ENCODE peak calls at places on chromosomes 12 and 14, in eight cellular contexts. K, R, A, Y, B, X, V and H are unnamed samples.

GRCh38 chr12:76694369-76694768 is 69.5 kb upstream of the ZDHHC17 start:
- DNase-seq in A (no peak), B (no peak), X (no peak), V (no peak), Y (no peak), K (no peak), R (no peak), H (no peak)

GRCh38 chr12:94977766-94978468 is 25.6 kb downstream of the NDUFA12 start:
- DNase-seq in A (no peak), R (no peak), V (no peak), X (no peak), B (no peak), K (no peak), Y (no peak), H (no peak)

GRCh38 chr14:51650721-51651387 is 856 bp upstream of the FRMD6 start:
- DNase-seq in X (no peak), K (peak), Y (no peak), B (peak), V (peak), R (peak), A (no peak), H (no peak)

GRCh38 chr12:80679346-80680131 is 27.9 kb upstream of the MYF6 start:
- DNase-seq in Y (no peak), R (no peak), V (no peak), K (no peak), A (no peak), X (no peak), B (no peak), H (no peak)

GRCh38 chr14:68759017-68759569 is 33.8 kb downstream of the ZFP36L1 start:
- DNase-seq in B (no peak), Y (no peak), X (no peak), V (no peak), K (no peak), A (no peak), R (no peak), H (no peak)

GRCh38 chr14:30257946-30258661 is 300.9 kb upstream of the G2E3 start:
- DNase-seq in X (no peak), V (no peak), A (no peak), Y (no peak), B (no peak), K (no peak), R (no peak), H (no peak)

GRCh38 chr12:98869886-98870285 is 224.8 kb downstream of the APAF1 start:
- DNase-seq in R (no peak), A (no peak), X (no peak), K (no peak), B (no peak), V (no peak), Y (no peak), H (no peak)

GRCh38 chr14:68444449-68445168 is 348.3 kb downstream of the ZFP36L1 start:
- DNase-seq in R (no peak), V (no peak), K (peak), A (no peak), B (no peak), X (no peak), Y (peak), H (no peak)

GRCh38 chr14:80095623-80096022 is 115.7 kb downstream of the DIO2 start:
- DNase-seq in Y (peak), B (no peak), V (no peak), R (no peak), A (no peak), X (no peak), K (peak), H (no peak)

GRCh38 chr12:98453492-98453891 is 61.9 kb upstream of the TMPO start:
- DNase-seq in X (no peak), V (no peak), A (no peak), Y (no peak), B (no peak), R (no peak), K (no peak), H (no peak)

GRCh38 chr14:34951286-34951685 is 31.5 kb upstream of the SRP54 start:
- DNase-seq in X (no peak), K (peak), Y (peak), V (no peak), B (no peak), R (no peak), A (no peak), H (no peak)

GRCh38 chr14:64561631-64562030 is 11.9 kb downstream of the PPP1R36 start:
- DNase-seq in A (no peak), Y (no peak), X (no peak), K (no peak), R (no peak), B (no peak), V (no peak), H (no peak)

GRCh38 chr12:25689996-25690501 is 137.0 kb upstream of the LMNTD1 start:
- DNase-seq in K (peak), A (no peak), V (peak), X (no peak), R (no peak), B (no peak), Y (no peak), H (no peak)

GRCh38 chr14:105251920-105252319 is 3.6 kb downstream of the BTBD6 start:
- DNase-seq in B (no peak), K (no peak), V (no peak), A (no peak), R (no peak), X (no peak), Y (no peak), H (no peak)

GRCh38 chr12:1993341-1993740 is 10.9 kb downstream of the DCP1B start:
- DNase-seq in R (no peak), K (peak), B (no peak), Y (peak), V (no peak), A (peak), X (no peak), H (no peak)

GRCh38 chr14:52738409-52738808 is 8.4 kb downstream of the STYX start:
- DNase-seq in Y (no peak), K (no peak), V (no peak), B (no peak), A (no peak), R (no peak), X (no peak), H (no peak)

GRCh38 chr14:60658909-60659585 is 9.8 kb upstream of the SIX1 start:
- DNase-seq in A (no peak), X (no peak), B (peak), K (no peak), R (no peak), Y (peak), V (no peak), H (no peak)

GRCh38 chr14:78848234-78848820 is 678.2 kb downstream of the NRXN3 start:
- DNase-seq in V (peak), B (peak), A (peak), R (peak), K (peak), Y (peak), X (peak), H (peak)

GRCh38 chr12:4822572-4822971 is 87.1 kb upstream of the KCNA1 start:
- DNase-seq in R (no peak), X (no peak), A (no peak), B (no peak), K (no peak), Y (no peak), V (no peak), H (no peak)

GRCh38 chr12:49776413-49776812 is 35.1 kb downstream of the TMBIM6 start:
- DNase-seq in K (peak), V (peak), X (peak), A (peak), B (peak), R (peak), Y (peak), H (peak)

GRCh38 chr12:131122631-131123030 is 168.9 kb downstream of the ADGRD1 start:
- DNase-seq in V (no peak), K (no peak), Y (no peak), R (peak), A (no peak), B (no peak), X (no peak), H (no peak)
- H3K4me2 ChIP-seq in V (no peak), K (no peak), Y (no peak), R (no peak), A (no peak), B (no peak), X (no peak), H (no peak)

GRCh38 chr14:102317564-102318248 is 1.8 kb upstream of the ZNF839 start:
- DNase-seq in V (no peak), K (peak), Y (no peak), A (no peak), X (no peak), R (no peak), B (peak), H (peak)

GRCh38 chr14:102319351-102320032 is at the start of gene ZNF839:
- DNase-seq in K (peak), Y (peak), A (peak), B (peak), X (peak), V (peak), R (peak), H (peak)

GRCh38 chr14:102320033-102320660 is 601 bp downstream of the ZNF839 start:
- DNase-seq in B (peak), V (no peak), A (no peak), R (no peak), X (peak), Y (peak), K (peak), H (peak)

GRCh38 chr14:102316746-102317563 is 2.6 kb upstream of the ZNF839 start:
- DNase-seq in Y (peak), B (peak), V (peak), X (peak), K (peak), R (peak), A (peak), H (peak)

GRCh38 chr14:102318781-102319276 is 717 bp upstream of the ZNF839 start:
- DNase-seq in K (no peak), V (no peak), B (no peak), R (no peak), A (no peak), X (no peak), Y (no peak), H (peak)
- H3K27ac ChIP-seq in K (peak), V (peak), B (no peak), R (no peak), A (peak), X (no peak), Y (peak), H (peak)

DNA sequence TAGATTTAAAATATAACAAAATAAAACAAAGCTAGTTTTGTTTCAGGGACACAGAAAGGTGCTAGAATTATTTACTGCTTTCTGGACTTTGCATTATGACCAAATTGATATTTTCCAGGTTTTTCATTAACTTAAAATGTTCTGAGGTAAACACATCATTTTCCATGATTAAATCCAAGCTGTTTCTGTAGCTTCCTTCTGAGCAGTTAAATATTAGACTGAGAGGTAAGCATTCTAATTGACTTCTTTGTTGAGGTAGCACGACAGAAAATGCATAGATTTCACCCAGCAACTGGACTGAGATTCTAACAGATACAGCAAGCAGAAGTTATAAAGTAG is 98.3 kb downstream of the BMP4 start:
- DNase-seq in B (no peak), V (no peak), A (no peak), R (no peak), K (no peak), Y (no peak), X (no peak), H (no peak)
- H2AFZ ChIP-seq in B (no peak), V (no peak), A (no peak), R (no peak), K (no peak), Y (no peak), X (no peak), H (no peak)

GRCh38 chr12:6322352-6322751 is 11.9 kb downstream of the PLEKHG6 start:
- DNase-seq in V (no peak), Y (no peak), X (no peak), B (no peak), R (no peak), A (no peak), K (no peak), H (peak)

GRCh38 chr12:6323340-6323994 is 13.0 kb downstream of the PLEKHG6 start:
- DNase-seq in Y (peak), X (peak), K (peak), B (peak), A (peak), V (peak), R (peak), H (peak)

GRCh38 chr12:6322969-6323339 is 12.5 kb downstream of the PLEKHG6 start:
- DNase-seq in R (no peak), A (no peak), Y (no peak), V (no peak), K (no peak), B (no peak), X (no peak), H (peak)

GRCh38 chr12:6324936-6325750 is 14.7 kb downstream of the PLEKHG6 start:
- DNase-seq in R (no peak), X (no peak), V (no peak), B (no peak), Y (no peak), K (no peak), A (no peak), H (no peak)

GRCh38 chr12:6323995-6324711 is 13.7 kb downstream of the PLEKHG6 start:
- DNase-seq in K (no peak), A (no peak), V (no peak), X (no peak), B (no peak), Y (no peak), R (no peak), H (no peak)
- H3K4me2 ChIP-seq in K (peak), A (peak), V (peak), X (peak), B (peak), Y (no peak), R (peak), H (peak)

GRCh38 chr12:91978143-91978542 is 167.5 kb downstream of the BTG1 start:
- DNase-seq in B (no peak), K (no peak), R (no peak), Y (peak), X (no peak), A (no peak), V (no peak), H (no peak)
- H3K27ac ChIP-seq in B (no peak), K (no peak), R (no peak), Y (peak), X (no peak), A (no peak), V (no peak), H (no peak)

DNA sequence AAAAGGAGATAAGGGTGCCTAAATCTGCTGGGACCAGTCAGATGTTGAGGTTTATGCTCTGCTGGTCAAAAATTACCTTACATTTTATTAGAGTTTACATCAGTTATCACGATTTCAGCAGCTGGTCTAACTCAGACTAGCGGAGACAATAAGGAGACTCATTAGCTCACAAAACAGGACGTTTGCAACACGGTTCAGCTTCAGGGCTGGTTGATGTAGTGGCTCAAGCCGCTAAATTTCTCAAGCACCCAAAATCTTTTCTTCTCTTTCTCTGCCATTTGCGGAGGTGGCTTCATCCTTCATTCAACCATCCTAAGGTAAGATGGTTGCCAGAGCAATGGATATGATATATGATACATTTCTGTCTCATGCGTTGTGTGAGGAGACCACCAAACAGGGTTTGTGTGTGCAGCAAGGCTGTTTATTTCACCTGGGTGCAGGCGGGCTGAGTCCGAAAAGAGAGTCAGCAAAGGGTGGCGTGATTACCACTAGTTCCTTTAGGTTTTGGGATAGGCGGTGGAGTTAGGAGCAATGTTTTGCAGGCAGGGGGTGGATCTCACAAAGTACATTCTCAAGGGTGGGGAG is 30.3 kb upstream of the CLIP1 start:
- DNase-seq in K (no peak), B (no peak), A (no peak), R (no peak), V (no peak), X (no peak), Y (no peak), H (no peak)
- H2AFZ ChIP-seq in K (no peak), B (peak), A (peak), R (no peak), V (no peak), X (no peak), Y (no peak), H (no peak)

GRCh38 chr12:51377099-51377984 is 13.9 kb downstream of the GALNT6 start:
- DNase-seq in V (no peak), Y (no peak), K (no peak), R (no peak), X (no peak), A (no peak), B (no peak), H (no peak)

GRCh38 chr12:51379571-51379970 is 11.6 kb downstream of the GALNT6 start:
- DNase-seq in Y (no peak), V (no peak), B (no peak), X (no peak), K (no peak), A (no peak), R (no peak), H (no peak)

GRCh38 chr12:51382173-51382572 is 9.0 kb downstream of the GALNT6 start:
- DNase-seq in K (no peak), B (no peak), V (no peak), Y (no peak), X (no peak), R (no peak), A (no peak), H (no peak)

GRCh38 chr12:51381226-51382079 is 9.8 kb downstream of the GALNT6 start:
- DNase-seq in Y (peak), A (no peak), R (no peak), X (no peak), V (no peak), K (peak), B (no peak), H (peak)

DNA sequence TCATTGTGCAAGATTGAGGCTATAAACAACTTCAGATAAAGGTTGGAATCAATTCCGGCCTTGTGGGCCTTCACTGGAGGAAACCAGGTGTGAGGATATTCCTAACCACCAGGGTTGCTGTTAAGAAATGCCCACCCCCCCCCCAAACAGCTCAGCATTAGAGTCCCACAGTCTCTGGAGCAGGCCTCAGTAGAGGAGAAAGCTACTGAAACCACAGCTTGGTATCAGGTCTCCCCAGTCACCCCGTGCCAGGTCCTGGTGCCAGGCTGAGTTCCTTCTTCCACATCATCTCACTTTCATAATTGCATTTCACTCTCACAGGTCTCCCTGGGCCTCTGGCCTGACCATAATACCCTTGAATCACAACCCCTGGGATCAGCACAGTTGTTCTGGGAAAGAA is 12.5 kb downstream of the GALNT6 start:
- DNase-seq in A (no peak), V (no peak), K (no peak), Y (no peak), X (no peak), R (no peak), B (no peak), H (no peak)
- H3K4me2 ChIP-seq in A (no peak), V (no peak), K (no peak), Y (no peak), X (no peak), R (no peak), B (no peak), H (no peak)

GRCh38 chr12:132747896-132748295 is 13.7 kb downstream of the ANKLE2 start:
- DNase-seq in B (no peak), A (no peak), Y (no peak), K (no peak), X (no peak), V (no peak), R (no peak), H (no peak)

GRCh38 chr12:132746621-132747020 is 15.0 kb downstream of the ANKLE2 start:
- DNase-seq in X (no peak), Y (peak), A (no peak), K (no peak), V (no peak), B (no peak), R (no peak), H (no peak)

GRCh38 chr12:132743831-132744230 is 17.8 kb downstream of the ANKLE2 start:
- DNase-seq in V (no peak), B (no peak), A (no peak), X (no peak), Y (no peak), R (no peak), K (no peak), H (no peak)

GRCh38 chr12:132748319-132748718 is 13.3 kb downstream of the ANKLE2 start:
- DNase-seq in K (no peak), V (no peak), Y (no peak), X (no peak), B (no peak), A (no peak), R (no peak), H (no peak)

DNA sequence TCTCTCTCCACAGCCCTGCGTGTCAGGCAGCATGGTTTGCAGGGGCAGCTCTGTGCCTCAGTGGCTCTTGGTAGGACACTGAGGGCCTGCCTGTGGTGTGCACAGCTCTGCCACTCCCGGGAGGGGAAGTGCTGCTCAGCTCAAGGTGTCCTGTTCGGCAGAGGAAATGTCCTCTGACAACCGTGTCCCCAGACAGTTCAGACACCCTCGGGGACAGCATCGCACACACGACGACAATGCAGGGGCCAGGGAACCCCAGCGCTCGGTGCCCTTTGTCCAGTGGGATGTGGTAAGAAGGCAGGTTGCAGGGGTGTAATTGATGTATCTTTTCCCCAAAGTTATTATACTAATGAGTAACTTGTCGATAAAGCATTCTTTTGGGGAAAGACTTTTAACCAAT is 14.2 kb downstream of the ANKLE2 start:
- DNase-seq in A (no peak), K (no peak), R (no peak), Y (no peak), V (no peak), X (no peak), B (no peak), H (no peak)
- H3K27ac ChIP-seq in A (no peak), K (no peak), R (no peak), Y (no peak), V (no peak), X (no peak), B (no peak), H (no peak)